ENCODE peak calls at places on chromosomes 7 and 10, in five cellular contexts. One of them, this sample, is unnamed.

GRCh38 chr10:117578999-117579590 is 36.5 kb downstream of the EMX2 start:
- DNase-seq in H54: no peak
- DNase-seq in gastrocnemius medialis: no peak
- DNase-seq in prostate gland: no peak
- DNase-seq in Peyer's patch: no peak
- DNase-seq in this sample: no peak

GRCh38 chr10:118710487-118710886 is 44.3 kb downstream of the CACUL1 start:
- DNase-seq in H54: no peak
- DNase-seq in gastrocnemius medialis: no peak
- DNase-seq in prostate gland: no peak
- DNase-seq in Peyer's patch: no peak
- DNase-seq in this sample: no peak

GRCh38 chr7:5478568-5479045 is 55.0 kb upstream of the TNRC18 start:
- DNase-seq in H54: no peak
- DNase-seq in gastrocnemius medialis: no peak
- DNase-seq in prostate gland: no peak
- DNase-seq in Peyer's patch: peak; percentile 48
- DNase-seq in this sample: no peak

GRCh38 chr7:87448427-87448826 is 27.1 kb downstream of the ABCB4 start:
- DNase-seq in H54: no peak
- DNase-seq in gastrocnemius medialis: no peak
- DNase-seq in prostate gland: no peak
- DNase-seq in Peyer's patch: no peak
- DNase-seq in this sample: peak; percentile 40

GRCh38 chr10:126270116-126270515 is 118.2 kb downstream of the ADAM12 start:
- DNase-seq in H54: peak; percentile 31
- DNase-seq in gastrocnemius medialis: no peak
- DNase-seq in prostate gland: no peak
- DNase-seq in Peyer's patch: no peak
- DNase-seq in this sample: no peak

GRCh38 chr7:26696161-26696560 is 168.2 kb downstream of the SKAP2 start:
- DNase-seq in H54: no peak
- DNase-seq in gastrocnemius medialis: no peak
- DNase-seq in prostate gland: no peak
- DNase-seq in Peyer's patch: no peak
- DNase-seq in this sample: no peak

GRCh38 chr10:60170250-60170649 is 219.4 kb downstream of the ANK3 start:
- DNase-seq in H54: no peak
- DNase-seq in gastrocnemius medialis: no peak
- DNase-seq in prostate gland: no peak
- DNase-seq in Peyer's patch: no peak
- DNase-seq in this sample: no peak

GRCh38 chr10:128411624-128412023 is 285.4 kb upstream of the MKI67 start:
- DNase-seq in H54: no peak
- DNase-seq in gastrocnemius medialis: no peak
- DNase-seq in prostate gland: no peak
- DNase-seq in Peyer's patch: no peak
- DNase-seq in this sample: no peak

GRCh38 chr7:114970308-114970707 is 48.4 kb downstream of the MDFIC start:
- DNase-seq in H54: no peak
- DNase-seq in gastrocnemius medialis: no peak
- DNase-seq in prostate gland: no peak
- DNase-seq in Peyer's patch: no peak
- DNase-seq in this sample: no peak

GRCh38 chr7:81624021-81624630 is 145.7 kb downstream of the HGF start:
- DNase-seq in H54: no peak
- DNase-seq in gastrocnemius medialis: no peak
- DNase-seq in prostate gland: no peak
- DNase-seq in Peyer's patch: no peak
- DNase-seq in this sample: no peak

GRCh38 chr10:7608001-7608400 is 58.8 kb downstream of the ITIH5 start:
- DNase-seq in H54: no peak
- DNase-seq in gastrocnemius medialis: no peak
- DNase-seq in prostate gland: no peak
- DNase-seq in Peyer's patch: no peak
- DNase-seq in this sample: no peak

GRCh38 chr7:40551685-40552576 is 417.1 kb downstream of the SUGCT start:
- DNase-seq in H54: peak; percentile 21
- DNase-seq in gastrocnemius medialis: no peak
- DNase-seq in prostate gland: no peak
- DNase-seq in Peyer's patch: no peak
- DNase-seq in this sample: no peak

GRCh38 chr10:83522881-83523386 is 616.4 kb upstream of the GHITM start:
- DNase-seq in H54: no peak
- DNase-seq in gastrocnemius medialis: no peak
- DNase-seq in prostate gland: no peak
- DNase-seq in Peyer's patch: no peak
- DNase-seq in this sample: no peak

GRCh38 chr10:124367414-124367813 is 51.3 kb downstream of the OAT start:
- DNase-seq in H54: no peak
- DNase-seq in gastrocnemius medialis: no peak
- DNase-seq in prostate gland: no peak
- DNase-seq in Peyer's patch: peak; percentile 33
- DNase-seq in this sample: no peak

DNA sequence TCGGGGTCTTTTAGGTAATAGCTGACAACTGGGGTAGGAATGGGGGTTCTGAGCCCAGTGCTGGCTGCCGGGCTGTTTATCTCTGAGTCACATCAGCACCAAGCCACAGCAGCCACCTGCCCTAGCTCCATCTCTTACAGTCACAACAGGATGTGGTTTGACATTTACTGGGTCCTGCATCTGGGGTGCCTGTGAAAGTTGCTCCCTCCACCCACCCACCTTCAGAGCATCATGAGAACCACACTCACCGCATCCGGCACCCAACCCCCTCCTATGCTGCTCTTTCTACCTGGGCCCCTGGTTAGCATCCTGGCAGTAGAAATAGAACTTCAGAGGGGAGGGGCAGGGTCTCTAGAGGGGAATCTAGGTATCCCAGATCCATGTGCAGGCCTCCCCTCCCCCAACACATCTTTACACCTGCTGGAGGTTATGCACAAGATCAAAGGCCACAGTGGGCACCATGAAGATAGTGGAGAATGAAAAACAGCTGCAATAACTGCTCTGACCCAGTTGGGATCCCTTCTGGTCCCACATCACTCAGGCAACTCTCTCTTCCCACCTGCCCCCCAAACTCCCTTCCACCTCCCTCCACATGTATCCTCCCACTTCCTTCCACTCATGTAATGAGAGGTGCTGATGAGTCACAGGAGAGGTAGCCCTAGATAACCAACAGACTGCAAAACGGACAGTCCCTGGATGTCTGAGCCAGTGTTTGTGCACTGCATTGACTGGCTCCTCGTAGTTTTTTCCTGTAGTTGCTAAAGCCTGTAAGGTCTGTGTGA is 38.2 kb downstream of the PRSS2 start:
- DNase-seq in H54: no peak
- DNase-seq in gastrocnemius medialis: peak; percentile 34
- DNase-seq in prostate gland: no peak
- DNase-seq in Peyer's patch: no peak
- DNase-seq in this sample: peak; percentile 55
- TF ChIP-seq POLR2A in H54: no peak
- TF ChIP-seq POLR2A in gastrocnemius medialis: no peak
- TF ChIP-seq POLR2A in prostate gland: no peak
- TF ChIP-seq POLR2A in Peyer's patch: no peak
- TF ChIP-seq POLR2A in this sample: peak; percentile 9

GRCh38 chr10:96043157-96043894 is at the start of gene CCNJ:
- DNase-seq in H54: peak; percentile 93
- DNase-seq in gastrocnemius medialis: peak; percentile 80
- DNase-seq in prostate gland: peak; percentile 87
- DNase-seq in Peyer's patch: peak; percentile 92
- DNase-seq in this sample: peak; percentile 91
- TF ChIP-seq POLR2A in H54: peak; percentile 70
- TF ChIP-seq POLR2A in gastrocnemius medialis: peak; percentile 46
- TF ChIP-seq POLR2A in prostate gland: peak; percentile 68
- TF ChIP-seq POLR2A in Peyer's patch: peak; percentile 62
- TF ChIP-seq POLR2A in this sample: peak; percentile 79

DNA sequence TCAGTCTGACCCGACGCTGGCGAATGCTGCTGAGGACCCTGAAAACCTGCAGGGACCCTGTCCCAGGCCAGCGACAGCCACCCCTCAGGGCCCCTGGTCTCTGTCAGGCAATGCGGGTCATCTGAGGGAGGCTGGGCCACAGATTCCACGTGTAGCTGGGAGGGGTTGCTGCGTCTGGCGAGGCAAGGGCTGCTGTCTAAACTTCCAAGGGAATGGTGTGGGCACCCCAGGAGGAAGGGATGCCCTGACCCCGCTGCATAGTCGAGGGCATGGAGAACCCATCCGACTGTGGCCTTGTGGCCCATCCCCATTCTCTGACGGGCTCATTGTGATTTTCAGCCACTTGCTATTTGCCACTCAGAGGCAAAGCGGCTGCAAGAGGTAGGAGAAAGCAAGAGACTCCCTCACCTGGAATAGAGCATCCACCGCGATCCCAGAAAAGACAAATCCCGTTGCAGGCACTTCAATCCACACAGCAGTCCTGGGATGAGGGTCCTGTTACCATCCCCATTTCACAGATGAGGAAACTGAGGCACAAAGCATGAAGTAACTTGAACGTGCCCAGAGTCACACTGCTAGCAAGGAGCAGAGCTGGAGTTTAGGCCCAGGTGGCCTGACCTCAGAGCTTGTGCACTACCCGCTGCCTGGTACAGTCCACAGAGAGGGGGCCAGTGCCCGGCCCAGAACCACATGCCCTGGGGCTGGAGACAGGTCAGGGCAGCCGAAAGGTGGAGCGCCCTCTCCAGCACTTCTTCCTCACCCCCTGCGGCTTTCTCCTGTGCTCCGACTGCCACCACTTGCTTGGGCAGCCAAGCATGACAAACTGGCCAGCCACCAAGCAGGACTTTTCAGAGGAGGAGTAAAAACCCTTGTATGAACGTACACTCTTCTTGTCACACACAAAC is 163.8 kb upstream of the KLF14 start:
- DNase-seq in H54: no peak
- DNase-seq in gastrocnemius medialis: peak; percentile 54
- DNase-seq in prostate gland: no peak
- DNase-seq in Peyer's patch: no peak
- DNase-seq in this sample: no peak
- TF ChIP-seq POLR2A in H54: no peak
- TF ChIP-seq POLR2A in gastrocnemius medialis: no peak
- TF ChIP-seq POLR2A in prostate gland: no peak
- TF ChIP-seq POLR2A in Peyer's patch: no peak
- TF ChIP-seq POLR2A in this sample: no peak

DNA sequence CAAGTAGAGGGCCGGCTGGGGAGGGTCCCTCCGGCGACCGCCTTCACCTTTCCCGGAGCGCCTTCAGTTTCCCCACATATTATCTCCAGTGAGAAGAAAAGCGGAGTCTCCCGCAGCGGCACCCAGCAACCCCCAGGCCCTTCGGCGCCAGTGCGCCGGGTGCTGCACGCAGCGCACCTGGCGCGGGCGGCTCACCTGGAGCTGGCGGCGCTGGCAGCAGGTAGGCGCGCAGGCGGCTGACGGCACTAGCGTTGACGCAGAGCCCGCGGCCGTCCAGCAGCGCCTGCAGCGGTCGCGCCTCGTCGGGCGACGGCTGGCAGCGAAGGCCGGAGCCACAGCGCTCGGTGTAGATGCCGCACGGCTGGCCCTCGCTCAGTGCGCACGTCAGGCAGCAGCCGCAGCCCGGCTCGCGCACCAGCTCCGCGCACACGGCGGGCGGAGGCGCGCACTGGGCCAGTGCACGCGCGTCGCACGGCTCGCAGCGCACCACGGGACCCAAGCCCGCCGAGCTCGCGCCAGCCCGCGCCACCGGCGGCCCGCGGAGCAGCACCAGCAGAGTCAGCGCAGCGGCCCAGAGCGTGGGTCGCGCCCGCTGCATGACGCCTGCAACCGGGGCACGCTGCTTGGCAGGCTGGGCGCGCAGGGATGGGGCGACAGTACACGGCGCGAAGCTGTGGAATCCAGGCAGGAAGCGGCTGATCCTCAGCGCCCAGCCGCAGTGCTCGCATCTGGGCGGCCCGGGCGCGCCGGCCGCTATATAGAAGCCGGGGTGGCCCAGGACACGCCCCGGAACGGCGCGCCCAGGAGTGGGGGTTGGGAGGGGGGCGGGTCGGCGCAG is at the start of gene IGFBP3:
- DNase-seq in H54: peak; percentile 82
- DNase-seq in gastrocnemius medialis: no peak
- DNase-seq in prostate gland: peak; percentile 36
- DNase-seq in Peyer's patch: peak; percentile 64
- DNase-seq in this sample: peak; percentile 62
- TF ChIP-seq POLR2A in H54: peak; percentile 93
- TF ChIP-seq POLR2A in gastrocnemius medialis: peak; percentile 11
- TF ChIP-seq POLR2A in prostate gland: peak; percentile 44
- TF ChIP-seq POLR2A in Peyer's patch: no peak
- TF ChIP-seq POLR2A in this sample: no peak

GRCh38 chr7:1062296-1063294 is 18.2 kb downstream of the GPR146 start:
- DNase-seq in H54: no peak
- DNase-seq in gastrocnemius medialis: no peak
- DNase-seq in prostate gland: no peak
- DNase-seq in Peyer's patch: no peak
- DNase-seq in this sample: no peak
- TF ChIP-seq POLR2A in H54: no peak
- TF ChIP-seq POLR2A in gastrocnemius medialis: no peak
- TF ChIP-seq POLR2A in prostate gland: no peak
- TF ChIP-seq POLR2A in Peyer's patch: no peak
- TF ChIP-seq POLR2A in this sample: no peak

GRCh38 chr7:130927062-130927461 is 193.1 kb upstream of the KLF14 start:
- DNase-seq in H54: no peak
- DNase-seq in gastrocnemius medialis: no peak
- DNase-seq in prostate gland: no peak
- DNase-seq in Peyer's patch: no peak
- DNase-seq in this sample: no peak
- TF ChIP-seq POLR2A in H54: no peak
- TF ChIP-seq POLR2A in gastrocnemius medialis: no peak
- TF ChIP-seq POLR2A in prostate gland: no peak
- TF ChIP-seq POLR2A in Peyer's patch: no peak
- TF ChIP-seq POLR2A in this sample: no peak

GRCh38 chr7:44490351-44491200 is at the start of gene NUDCD3:
- DNase-seq in H54: peak; percentile 97
- DNase-seq in gastrocnemius medialis: peak; percentile 83
- DNase-seq in prostate gland: peak; percentile 84
- DNase-seq in Peyer's patch: peak; percentile 92
- DNase-seq in this sample: peak; percentile 84
- TF ChIP-seq POLR2A in H54: peak; percentile 88
- TF ChIP-seq POLR2A in gastrocnemius medialis: peak; percentile 80
- TF ChIP-seq POLR2A in prostate gland: no peak
- TF ChIP-seq POLR2A in Peyer's patch: peak; percentile 36
- TF ChIP-seq POLR2A in this sample: peak; percentile 73